ENCODE peak calls at places on chromosomes 11 and 22, in ten cellular contexts. W, L, O, J, B, G, D, M, I and F are unnamed samples.

GRCh38 chr11:60851327-60852059 is 4.3 kb downstream of the PTGDR2 start:
- DNase-seq in W (no peak), L (no peak), O (no peak), J (no peak), B (no peak), G (no peak), D (no peak), M (no peak), I (no peak), F (no peak)

GRCh38 chr11:126233391-126233790 is 21.8 kb downstream of the FAM118B start:
- DNase-seq in W (no peak), L (no peak), O (no peak), J (no peak), B (no peak), G (no peak), D (no peak), M (no peak), I (peak), F (peak)

GRCh38 chr11:2298795-2299747 is 2.6 kb downstream of the C11orf21 start:
- DNase-seq in W (peak), L (peak), O (no peak), J (peak), B (peak), G (peak), D (no peak), M (no peak), I (no peak), F (no peak)

GRCh38 chr11:57567512-57568329 is at the start of gene UBE2L6:
- DNase-seq in W (peak), L (peak), O (peak), J (peak), B (peak), G (peak), D (peak), M (peak), I (peak), F (peak)

GRCh38 chr11:95065336-95065735 is 1.4 kb upstream of the SRSF8 start:
- DNase-seq in W (no peak), L (no peak), O (no peak), J (no peak), B (no peak), G (no peak), D (no peak), M (no peak), I (no peak), F (no peak)

GRCh38 chr11:17827006-17827405 is 92.4 kb downstream of the KCNC1 start:
- DNase-seq in W (no peak), L (peak), O (no peak), J (no peak), B (no peak), G (no peak), D (no peak), M (no peak), I (no peak), F (no peak)

GRCh38 chr11:45590743-45591142 is 74.7 kb downstream of the CHST1 start:
- DNase-seq in W (no peak), L (no peak), O (peak), J (peak), B (no peak), G (no peak), D (peak), M (peak), I (no peak), F (peak)

GRCh38 chr22:35835998-35836691 is 118.5 kb downstream of the APOL5 start:
- DNase-seq in W (no peak), L (peak), O (peak), J (peak), B (peak), G (peak), D (no peak), M (peak), I (peak), F (peak)

GRCh38 chr22:37032535-37033460 is 13.3 kb downstream of the MPST start:
- DNase-seq in W (peak), L (peak), O (peak), J (peak), B (peak), G (peak), D (no peak), M (no peak), I (no peak), F (peak)

GRCh38 chr11:56885182-56885581 is 103.5 kb upstream of the OR5AK2 start:
- DNase-seq in W (no peak), L (no peak), O (no peak), J (peak), B (peak), G (peak), D (no peak), M (no peak), I (no peak), F (no peak)

GRCh38 chr11:128057786-128058395 is 529.5 kb downstream of the ETS1 start:
- DNase-seq in W (no peak), L (no peak), O (no peak), J (no peak), B (no peak), G (no peak), D (no peak), M (no peak), I (no peak), F (no peak)

GRCh38 chr11:44010789-44011251 is 37.0 kb upstream of the ACCSL start:
- DNase-seq in W (no peak), L (no peak), O (peak), J (no peak), B (no peak), G (peak), D (no peak), M (no peak), I (peak), F (peak)

GRCh38 chr11:8756201-8756600 is 73.6 kb downstream of the RPL27A start:
- DNase-seq in W (no peak), L (no peak), O (no peak), J (no peak), B (no peak), G (no peak), D (no peak), M (no peak), I (peak), F (peak)

GRCh38 chr11:100735949-100736675 is 49.0 kb downstream of the ARHGAP42 start:
- DNase-seq in W (no peak), L (no peak), O (no peak), J (no peak), B (no peak), G (no peak), D (no peak), M (no peak), I (no peak), F (no peak)

GRCh38 chr11:86291466-86292262 is 10.4 kb upstream of the HIKESHI start:
- DNase-seq in W (no peak), L (peak), O (no peak), J (peak), B (peak), G (peak), D (no peak), M (peak), I (peak), F (peak)

GRCh38 chr11:121323208-121323607 is 30.6 kb downstream of the SC5D start:
- DNase-seq in W (no peak), L (no peak), O (no peak), J (no peak), B (no peak), G (no peak), D (no peak), M (no peak), I (no peak), F (no peak)

GRCh38 chr11:45219411-45219810 is 66.7 kb downstream of the SYT13 start:
- DNase-seq in W (peak), L (no peak), O (no peak), J (no peak), B (no peak), G (no peak), D (no peak), M (no peak), I (no peak), F (no peak)

GRCh38 chr11:62909107-62909894 is 11.9 kb downstream of the CHRM1 start:
- DNase-seq in W (no peak), L (peak), O (peak), J (peak), B (peak), G (peak), D (no peak), M (peak), I (peak), F (peak)

GRCh38 chr22:44698531-44699421 is 3.2 kb upstream of the PRR5 start:
- DNase-seq in W (peak), L (no peak), O (no peak), J (no peak), B (no peak), G (no peak), D (no peak), M (no peak), I (peak), F (peak)

DNA sequence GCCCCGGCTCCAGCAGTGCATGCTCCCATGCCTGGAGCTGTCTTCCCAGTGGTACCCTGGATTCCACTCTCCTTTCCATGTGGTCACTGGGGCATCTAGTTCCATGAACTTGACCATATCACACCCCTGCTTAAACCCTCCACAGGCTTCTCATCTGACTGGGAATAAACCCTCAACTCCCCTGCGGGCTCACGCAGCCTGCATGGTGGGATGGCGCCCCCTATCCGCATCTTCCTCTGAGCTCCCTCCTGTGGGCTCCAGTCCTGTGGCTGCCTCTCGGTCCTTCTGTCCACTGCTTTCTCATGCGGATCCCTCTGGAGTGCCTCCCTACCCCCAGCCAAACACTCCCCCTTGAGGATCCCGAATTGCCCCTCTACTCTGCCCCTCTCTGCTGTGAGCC is 41.4 kb upstream of the TTLL12 start:
- DNase-seq in W (no peak), L (peak), O (no peak), J (peak), B (peak), G (peak), D (no peak), M (peak), I (no peak), F (peak)
- TF ChIP-seq CTCF in W (no peak), L (no peak), O (no peak), J (peak), B (no peak), G (no peak), D (no peak), M (peak), I (peak), F (peak)

GRCh38 chr22:39517470-39517869 is 2.9 kb upstream of the ATF4 start:
- DNase-seq in W (no peak), L (no peak), O (no peak), J (no peak), B (no peak), G (no peak), D (no peak), M (no peak), I (no peak), F (no peak)

GRCh38 chr22:39515266-39516050 is 4.9 kb upstream of the ATF4 start:
- DNase-seq in W (no peak), L (no peak), O (no peak), J (no peak), B (no peak), G (no peak), D (no peak), M (no peak), I (no peak), F (no peak)

GRCh38 chr22:39512026-39512425 is 8.3 kb upstream of the ATF4 start:
- DNase-seq in W (no peak), L (no peak), O (no peak), J (no peak), B (no peak), G (no peak), D (no peak), M (no peak), I (no peak), F (no peak)

GRCh38 chr22:39513791-39514190 is 6.6 kb upstream of the ATF4 start:
- DNase-seq in W (no peak), L (no peak), O (no peak), J (no peak), B (no peak), G (no peak), D (no peak), M (no peak), I (no peak), F (no peak)

GRCh38 chr22:39514373-39514973 is 5.9 kb upstream of the ATF4 start:
- DNase-seq in W (no peak), L (no peak), O (peak), J (peak), B (peak), G (peak), D (no peak), M (peak), I (no peak), F (peak)
- TF ChIP-seq CTCF in W (peak), L (peak), O (peak), J (peak), B (peak), G (peak), D (peak), M (peak), I (peak), F (peak)

GRCh38 chr11:76838422-76839068 is 22.2 kb upstream of the ACER3 start:
- DNase-seq in W (no peak), L (no peak), O (no peak), J (no peak), B (no peak), G (peak), D (no peak), M (peak), I (no peak), F (peak)
- TF ChIP-seq CTCF in W (no peak), L (no peak), O (peak), J (no peak), B (no peak), G (no peak), D (no peak), M (peak), I (peak), F (peak)

GRCh38 chr11:119602745-119603373 is 126.1 kb downstream of the NECTIN1 start:
- DNase-seq in W (peak), L (no peak), O (no peak), J (no peak), B (no peak), G (no peak), D (no peak), M (no peak), I (no peak), F (no peak)
- TF ChIP-seq CTCF in W (no peak), L (no peak), O (no peak), J (no peak), B (no peak), G (no peak), D (no peak), M (no peak), I (peak), F (no peak)